ENCODE peak calls at places on chromosomes 13 and 19, in four cellular contexts. One of them, this sample, is unnamed.

GRCh38 chr13:98214008-98214643 is 37.1 kb upstream of the RNF113B start:
- DNase-seq in mesendoderm: no peak
- DNase-seq in IMR-90: peak
- DNase-seq in H1: no peak
- DNase-seq in this sample: no peak

GRCh38 chr13:94601446-94602431 is at the start of gene GPR180:
- DNase-seq in mesendoderm: peak
- DNase-seq in H1: peak
- DNase-seq in IMR-90: peak
- DNase-seq in this sample: peak

GRCh38 chr19:57934820-57935665 is at the start of gene ZNF418:
- DNase-seq in mesendoderm: peak
- DNase-seq in IMR-90: peak
- DNase-seq in H1: peak
- DNase-seq in this sample: peak

GRCh38 chr13:70960841-70961443 is 852.7 kb upstream of the KLHL1 start:
- DNase-seq in IMR-90: peak
- DNase-seq in mesendoderm: peak
- DNase-seq in H1: no peak
- DNase-seq in this sample: no peak

GRCh38 chr19:55405638-55406037 is 1.9 kb downstream of the UBE2S start:
- DNase-seq in IMR-90: no peak
- DNase-seq in mesendoderm: no peak
- DNase-seq in H1: no peak
- DNase-seq in this sample: no peak

GRCh38 chr13:34738251-34739170 is 203.6 kb upstream of the NBEA start:
- DNase-seq in mesendoderm: no peak
- DNase-seq in IMR-90: no peak
- DNase-seq in H1: no peak
- DNase-seq in this sample: no peak

GRCh38 chr19:38693380-38694223 is 46.2 kb downstream of the ACTN4 start:
- DNase-seq in IMR-90: peak
- DNase-seq in mesendoderm: peak
- DNase-seq in H1: no peak
- DNase-seq in this sample: peak

GRCh38 chr19:16188521-16188920 is 3.3 kb downstream of the FAM32A start:
- DNase-seq in mesendoderm: no peak
- DNase-seq in IMR-90: no peak
- DNase-seq in H1: no peak
- DNase-seq in this sample: no peak

GRCh38 chr19:56071151-56071550 is 49.9 kb downstream of the ZNF787 start:
- DNase-seq in H1: no peak
- DNase-seq in IMR-90: no peak
- DNase-seq in mesendoderm: peak
- DNase-seq in this sample: peak

GRCh38 chr19:10764340-10764894 is 46.5 kb downstream of the DNM2 start:
- DNase-seq in H1: no peak
- DNase-seq in IMR-90: no peak
- DNase-seq in mesendoderm: no peak
- DNase-seq in this sample: no peak

GRCh38 chr19:13441810-13442512 is 64.3 kb downstream of the CACNA1A start:
- DNase-seq in H1: peak
- DNase-seq in mesendoderm: peak
- DNase-seq in IMR-90: peak
- DNase-seq in this sample: peak

GRCh38 chr13:41216160-41216559 is 21.8 kb upstream of the KBTBD7 start:
- DNase-seq in H1: no peak
- DNase-seq in IMR-90: peak
- DNase-seq in mesendoderm: no peak
- DNase-seq in this sample: no peak

GRCh38 chr13:60169239-60170031 is 5.7 kb upstream of the DIAPH3 start:
- DNase-seq in H1: no peak
- DNase-seq in IMR-90: no peak
- DNase-seq in mesendoderm: peak
- DNase-seq in this sample: no peak

GRCh38 chr19:48506138-48506733 is 5.4 kb downstream of the LMTK3 start:
- DNase-seq in H1: no peak
- DNase-seq in mesendoderm: peak
- DNase-seq in IMR-90: peak
- DNase-seq in this sample: peak

GRCh38 chr13:72839831-72840426 is 58.0 kb downstream of the PIBF1 start:
- DNase-seq in H1: peak
- DNase-seq in IMR-90: peak
- DNase-seq in mesendoderm: peak
- DNase-seq in this sample: peak

GRCh38 chr13:28273919-28274318 is 135.6 kb downstream of the PAN3 start:
- DNase-seq in H1: no peak
- DNase-seq in IMR-90: peak
- DNase-seq in mesendoderm: peak
- DNase-seq in this sample: no peak

GRCh38 chr13:92967923-92968322 is 258.7 kb upstream of the GPC6 start:
- DNase-seq in H1: no peak
- DNase-seq in IMR-90: peak
- DNase-seq in mesendoderm: peak
- DNase-seq in this sample: no peak

GRCh38 chr13:47726394-47726793 is 274.7 kb downstream of the SUCLA2 start:
- DNase-seq in H1: no peak
- DNase-seq in IMR-90: no peak
- DNase-seq in mesendoderm: no peak
- DNase-seq in this sample: no peak

GRCh38 chr13:21670883-21671792 is at the start of gene FGF9:
- DNase-seq in H1: peak
- DNase-seq in mesendoderm: peak
- DNase-seq in IMR-90: peak
- DNase-seq in this sample: peak

GRCh38 chr13:44244288-44244687 is 129.3 kb upstream of the SERP2 start:
- DNase-seq in IMR-90: peak
- DNase-seq in mesendoderm: no peak
- DNase-seq in H1: no peak
- DNase-seq in this sample: no peak

GRCh38 chr13:100560498-100561215 is 27.9 kb downstream of the GGACT start:
- DNase-seq in mesendoderm: no peak
- DNase-seq in IMR-90: no peak
- DNase-seq in H1: no peak
- DNase-seq in this sample: no peak

GRCh38 chr13:112888238-112889111 is 80.5 kb upstream of the MCF2L start:
- DNase-seq in IMR-90: no peak
- DNase-seq in mesendoderm: no peak
- DNase-seq in H1: no peak
- DNase-seq in this sample: no peak

GRCh38 chr13:33182729-33183128 is 102.8 kb downstream of the STARD13 start:
- DNase-seq in IMR-90: no peak
- DNase-seq in mesendoderm: no peak
- DNase-seq in H1: no peak
- DNase-seq in this sample: no peak

GRCh38 chr19:51726049-51726448 is 2.3 kb upstream of the HAS1 start:
- DNase-seq in IMR-90: peak
- DNase-seq in H1: no peak
- DNase-seq in mesendoderm: peak
- DNase-seq in this sample: peak

GRCh38 chr19:1082165-1082927 is 12.8 kb downstream of the POLR2E start:
- DNase-seq in mesendoderm: peak
- DNase-seq in H1: peak
- DNase-seq in IMR-90: no peak
- DNase-seq in this sample: peak

GRCh38 chr13:98821372-98822237 is 69.1 kb upstream of the SLC15A1 start:
- DNase-seq in H1: no peak
- DNase-seq in IMR-90: no peak
- DNase-seq in mesendoderm: no peak
- DNase-seq in this sample: no peak

GRCh38 chr19:35992902-35993765 is 1.9 kb upstream of the SDHAF1 start:
- DNase-seq in mesendoderm: no peak
- DNase-seq in IMR-90: no peak
- DNase-seq in H1: no peak
- DNase-seq in this sample: no peak

GRCh38 chr13:86383151-86383550 is 583.9 kb upstream of the SLITRK6 start:
- DNase-seq in H1: no peak
- DNase-seq in IMR-90: no peak
- DNase-seq in mesendoderm: no peak
- DNase-seq in this sample: no peak

GRCh38 chr13:96273196-96273595 is 183.3 kb downstream of the HS6ST3 start:
- DNase-seq in H1: no peak
- DNase-seq in mesendoderm: no peak
- DNase-seq in IMR-90: no peak
- DNase-seq in this sample: no peak

DNA sequence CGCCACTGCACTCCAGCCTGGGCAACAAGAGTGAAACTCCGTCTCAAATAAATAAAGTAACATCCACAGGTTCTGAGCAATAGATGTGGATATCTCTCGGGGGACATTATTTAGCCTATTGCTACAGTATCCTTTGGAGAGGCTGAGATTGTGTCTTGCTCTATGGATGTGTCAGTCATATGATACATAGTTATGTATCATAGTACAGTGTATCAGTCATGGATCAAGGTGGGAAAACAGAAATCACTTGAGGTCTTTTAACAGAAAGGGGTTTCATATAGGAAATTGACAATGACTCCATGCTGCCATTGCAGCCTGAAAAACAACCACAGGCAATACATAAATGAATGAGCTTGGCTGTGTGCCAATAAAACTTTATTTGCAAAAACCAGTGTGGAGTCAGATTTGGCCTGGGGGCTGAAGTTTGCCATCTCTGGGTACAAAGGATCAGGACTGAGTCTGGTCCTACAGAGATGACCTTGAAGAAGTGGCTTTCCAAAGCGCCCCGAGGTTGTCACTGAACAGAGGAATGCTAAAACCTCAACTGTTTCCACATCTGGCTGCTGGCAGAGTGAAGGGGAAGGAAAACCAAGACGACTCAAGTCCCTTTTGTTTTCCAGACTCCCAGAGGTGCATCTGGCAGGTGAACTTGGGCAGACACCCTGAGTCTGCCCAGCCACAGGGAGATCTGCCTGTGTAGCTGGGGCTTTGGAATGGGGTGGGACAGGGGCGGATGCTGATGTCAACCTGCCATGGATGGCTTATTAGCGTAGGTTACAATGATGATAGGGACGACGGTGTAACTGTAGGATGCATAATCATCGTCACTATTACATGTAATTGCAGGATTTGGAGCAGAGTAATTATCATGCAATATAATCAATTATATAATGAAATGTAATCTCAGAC is 35.6 kb downstream of the COLGALT1 start:
- DNase-seq in H1: no peak
- DNase-seq in mesendoderm: no peak
- DNase-seq in IMR-90: no peak
- DNase-seq in this sample: no peak
- H4K5ac ChIP-seq in H1: no peak
- H4K5ac ChIP-seq in mesendoderm: no peak
- H4K5ac ChIP-seq in IMR-90: no peak
- H4K5ac ChIP-seq in this sample: no peak

GRCh38 chr13:111121421-111121820 is 6.3 kb downstream of the ARHGEF7 start:
- DNase-seq in H1: peak
- DNase-seq in mesendoderm: no peak
- DNase-seq in IMR-90: no peak
- DNase-seq in this sample: no peak
- H4K5ac ChIP-seq in H1: no peak
- H4K5ac ChIP-seq in mesendoderm: no peak
- H4K5ac ChIP-seq in IMR-90: no peak
- H4K5ac ChIP-seq in this sample: no peak

DNA sequence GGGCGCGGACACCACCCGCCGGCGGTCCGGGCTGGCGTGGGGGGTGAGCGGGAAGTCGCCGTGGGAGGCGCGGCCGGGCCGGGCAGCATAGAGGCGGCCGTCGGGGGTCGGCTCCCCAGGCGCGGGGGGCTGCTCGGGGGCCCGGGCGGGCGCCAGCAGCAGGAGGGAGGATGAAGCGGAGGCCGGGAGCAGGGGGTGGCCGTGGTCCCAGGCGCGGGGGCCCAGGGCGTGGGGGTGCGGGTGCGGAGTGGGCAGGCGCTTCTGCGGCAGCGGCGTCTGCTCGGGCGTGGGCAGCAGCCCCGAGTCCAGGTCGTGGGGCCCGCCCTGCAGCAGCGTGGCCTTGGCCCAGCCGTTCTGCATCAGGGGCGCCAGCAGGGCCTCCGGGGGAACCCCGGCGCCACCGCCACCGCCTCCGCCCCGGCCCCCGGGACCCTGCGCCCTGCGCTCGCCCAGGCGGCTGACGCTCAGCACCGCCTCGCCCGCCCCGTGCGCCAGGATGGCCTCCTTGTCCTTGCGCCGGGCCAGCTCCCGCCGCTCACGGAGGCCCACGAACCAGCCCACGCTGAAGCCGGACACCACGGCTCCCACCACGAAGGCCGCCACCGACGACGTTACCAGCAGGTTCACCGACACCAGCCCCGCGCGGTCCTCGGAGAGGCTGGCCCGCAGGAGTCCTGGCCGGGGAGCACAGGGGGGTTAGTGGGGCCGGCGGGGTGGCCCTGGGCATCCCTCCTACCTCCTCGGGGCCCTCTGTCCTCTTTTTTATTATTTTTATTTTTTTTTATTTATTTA is 4.2 kb upstream of the LRG1 start:
- DNase-seq in IMR-90: no peak
- DNase-seq in mesendoderm: no peak
- DNase-seq in H1: no peak
- DNase-seq in this sample: no peak
- H4K5ac ChIP-seq in IMR-90: no peak
- H4K5ac ChIP-seq in mesendoderm: no peak
- H4K5ac ChIP-seq in H1: no peak
- H4K5ac ChIP-seq in this sample: no peak

GRCh38 chr19:6890938-6891337 is 3.6 kb downstream of the ADGRE1 start:
- DNase-seq in mesendoderm: no peak
- DNase-seq in H1: no peak
- DNase-seq in IMR-90: no peak
- DNase-seq in this sample: no peak

GRCh38 chr19:6890421-6890913 is 3.1 kb downstream of the ADGRE1 start:
- DNase-seq in H1: no peak
- DNase-seq in IMR-90: no peak
- DNase-seq in mesendoderm: no peak
- DNase-seq in this sample: no peak

GRCh38 chr19:6891761-6892385 is 4.5 kb downstream of the ADGRE1 start:
- DNase-seq in mesendoderm: no peak
- DNase-seq in H1: no peak
- DNase-seq in IMR-90: no peak
- DNase-seq in this sample: no peak

GRCh38 chr19:6888967-6889366 is 1.6 kb downstream of the ADGRE1 start:
- DNase-seq in mesendoderm: no peak
- DNase-seq in H1: no peak
- DNase-seq in IMR-90: no peak
- DNase-seq in this sample: no peak

DNA sequence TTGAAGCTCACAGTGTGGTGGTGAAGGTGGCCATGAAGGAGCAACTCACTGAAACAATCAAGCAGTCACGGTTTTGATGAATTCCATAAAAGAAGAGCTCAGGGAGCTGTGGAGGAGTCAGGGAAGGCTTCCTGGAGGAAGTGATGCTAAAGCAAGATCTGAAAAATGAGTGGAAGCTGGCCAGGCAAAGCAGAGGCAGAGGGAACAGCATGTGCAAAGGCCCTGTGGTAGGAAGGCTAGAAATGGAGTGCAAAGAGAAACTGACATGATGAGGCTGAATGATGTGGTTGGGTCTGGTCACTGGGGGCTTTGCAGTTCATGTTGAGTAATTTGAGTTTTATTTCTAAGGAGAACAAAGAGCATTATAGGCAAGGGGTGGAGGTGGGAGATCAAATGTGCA is 6.9 kb downstream of the ADGRE1 start:
- DNase-seq in mesendoderm: no peak
- DNase-seq in H1: no peak
- DNase-seq in IMR-90: no peak
- DNase-seq in this sample: no peak
- H4K5ac ChIP-seq in mesendoderm: no peak
- H4K5ac ChIP-seq in H1: no peak
- H4K5ac ChIP-seq in IMR-90: no peak
- H4K5ac ChIP-seq in this sample: no peak

GRCh38 chr13:79241697-79242096 is 164.4 kb downstream of the RBM26 start:
- DNase-seq in IMR-90: no peak
- DNase-seq in mesendoderm: no peak
- DNase-seq in H1: no peak
- DNase-seq in this sample: no peak
- H4K5ac ChIP-seq in IMR-90: no peak
- H4K5ac ChIP-seq in mesendoderm: peak
- H4K5ac ChIP-seq in H1: no peak
- H4K5ac ChIP-seq in this sample: no peak

This sample was measured in H9.